ENCODE peak calls at places on chromosomes 1 and 21, in nine cellular contexts. One of them, this sample, is unnamed.

GRCh38 chr1:22796642-22797041 is 86.0 kb downstream of the EPHB2 start:
- DNase-seq in tibial artery: no peak
- DNase-seq in colonic mucosa: no peak
- DNase-seq in kidney epithelial cell: no peak
- DNase-seq in fibroblast of mammary gland: no peak
- DNase-seq in SJSA1: no peak
- DNase-seq in tibial nerve: no peak
- DNase-seq in IMR-90: peak
- DNase-seq in AG04450: no peak
- DNase-seq in this sample: no peak

GRCh38 chr1:63189677-63190076 is 132.7 kb upstream of the FOXD3 start:
- DNase-seq in tibial artery: no peak
- DNase-seq in kidney epithelial cell: no peak
- DNase-seq in colonic mucosa: no peak
- DNase-seq in IMR-90: no peak
- DNase-seq in fibroblast of mammary gland: peak
- DNase-seq in tibial nerve: no peak
- DNase-seq in SJSA1: no peak
- DNase-seq in AG04450: no peak
- DNase-seq in this sample: no peak

GRCh38 chr1:92017656-92018055 is 12.1 kb upstream of the EPHX4 start:
- DNase-seq in colonic mucosa: no peak
- DNase-seq in AG04450: no peak
- DNase-seq in fibroblast of mammary gland: no peak
- DNase-seq in tibial artery: no peak
- DNase-seq in tibial nerve: no peak
- DNase-seq in kidney epithelial cell: no peak
- DNase-seq in SJSA1: no peak
- DNase-seq in IMR-90: no peak
- DNase-seq in this sample: no peak

GRCh38 chr1:232950919-232951579 is 638 bp downstream of the NTPCR start:
- DNase-seq in tibial artery: no peak
- DNase-seq in AG04450: no peak
- DNase-seq in IMR-90: peak
- DNase-seq in tibial nerve: no peak
- DNase-seq in fibroblast of mammary gland: no peak
- DNase-seq in colonic mucosa: peak
- DNase-seq in SJSA1: no peak
- DNase-seq in kidney epithelial cell: no peak
- DNase-seq in this sample: no peak

GRCh38 chr1:234649432-234650081 is 39.6 kb upstream of the IRF2BP2 start:
- DNase-seq in AG04450: no peak
- DNase-seq in IMR-90: no peak
- DNase-seq in tibial nerve: no peak
- DNase-seq in tibial artery: no peak
- DNase-seq in colonic mucosa: peak
- DNase-seq in SJSA1: no peak
- DNase-seq in kidney epithelial cell: no peak
- DNase-seq in fibroblast of mammary gland: peak
- DNase-seq in this sample: no peak

GRCh38 chr1:225427249-225428065 is at the start of gene LBR:
- DNase-seq in AG04450: no peak
- DNase-seq in IMR-90: peak
- DNase-seq in tibial artery: no peak
- DNase-seq in colonic mucosa: peak
- DNase-seq in kidney epithelial cell: no peak
- DNase-seq in SJSA1: peak
- DNase-seq in tibial nerve: no peak
- DNase-seq in fibroblast of mammary gland: no peak
- DNase-seq in this sample: no peak

GRCh38 chr1:22721122-22721873 is 10.7 kb downstream of the EPHB2 start:
- DNase-seq in IMR-90: no peak
- DNase-seq in SJSA1: no peak
- DNase-seq in tibial artery: no peak
- DNase-seq in fibroblast of mammary gland: peak
- DNase-seq in tibial nerve: no peak
- DNase-seq in colonic mucosa: no peak
- DNase-seq in kidney epithelial cell: no peak
- DNase-seq in AG04450: no peak
- DNase-seq in this sample: no peak

GRCh38 chr1:53061859-53062714 is at the start of gene PODN:
- DNase-seq in IMR-90: no peak
- DNase-seq in kidney epithelial cell: no peak
- DNase-seq in tibial artery: peak
- DNase-seq in tibial nerve: peak
- DNase-seq in fibroblast of mammary gland: no peak
- DNase-seq in SJSA1: no peak
- DNase-seq in AG04450: no peak
- DNase-seq in colonic mucosa: no peak
- DNase-seq in this sample: no peak

GRCh38 chr1:229593800-229594199 is 32.1 kb downstream of the TAF5L start:
- DNase-seq in tibial nerve: no peak
- DNase-seq in tibial artery: no peak
- DNase-seq in SJSA1: no peak
- DNase-seq in AG04450: no peak
- DNase-seq in kidney epithelial cell: no peak
- DNase-seq in IMR-90: no peak
- DNase-seq in colonic mucosa: no peak
- DNase-seq in fibroblast of mammary gland: no peak
- DNase-seq in this sample: no peak

GRCh38 chr1:23692308-23692871 is 784 bp downstream of the RPL11 start:
- DNase-seq in SJSA1: no peak
- DNase-seq in tibial artery: no peak
- DNase-seq in kidney epithelial cell: no peak
- DNase-seq in colonic mucosa: no peak
- DNase-seq in fibroblast of mammary gland: no peak
- DNase-seq in tibial nerve: no peak
- DNase-seq in AG04450: no peak
- DNase-seq in IMR-90: no peak
- DNase-seq in this sample: no peak

GRCh38 chr21:46181436-46181835 is 2.8 kb downstream of the SPATC1L start:
- DNase-seq in kidney epithelial cell: no peak
- DNase-seq in AG04450: no peak
- DNase-seq in fibroblast of mammary gland: no peak
- DNase-seq in tibial artery: no peak
- DNase-seq in IMR-90: no peak
- DNase-seq in tibial nerve: no peak
- DNase-seq in colonic mucosa: no peak
- DNase-seq in SJSA1: no peak
- DNase-seq in this sample: no peak

GRCh38 chr1:246157516-246157915 is 349.6 kb downstream of the SMYD3 start:
- DNase-seq in SJSA1: no peak
- DNase-seq in IMR-90: no peak
- DNase-seq in colonic mucosa: no peak
- DNase-seq in tibial nerve: no peak
- DNase-seq in fibroblast of mammary gland: peak
- DNase-seq in tibial artery: no peak
- DNase-seq in AG04450: no peak
- DNase-seq in kidney epithelial cell: no peak
- DNase-seq in this sample: no peak

GRCh38 chr1:62530516-62531154 is 66.7 kb upstream of the ANGPTL3 start:
- DNase-seq in AG04450: peak
- DNase-seq in tibial artery: no peak
- DNase-seq in tibial nerve: no peak
- DNase-seq in IMR-90: peak
- DNase-seq in colonic mucosa: peak
- DNase-seq in SJSA1: peak
- DNase-seq in kidney epithelial cell: peak
- DNase-seq in fibroblast of mammary gland: peak
- DNase-seq in this sample: peak

GRCh38 chr1:109771712-109772657 is 8.3 kb upstream of the EPS8L3 start:
- DNase-seq in colonic mucosa: no peak
- DNase-seq in tibial nerve: no peak
- DNase-seq in tibial artery: peak
- DNase-seq in AG04450: no peak
- DNase-seq in SJSA1: no peak
- DNase-seq in IMR-90: no peak
- DNase-seq in kidney epithelial cell: no peak
- DNase-seq in fibroblast of mammary gland: no peak
- DNase-seq in this sample: no peak

GRCh38 chr21:31905444-31906400 is 32.9 kb downstream of the HUNK start:
- DNase-seq in fibroblast of mammary gland: no peak
- DNase-seq in tibial nerve: no peak
- DNase-seq in colonic mucosa: no peak
- DNase-seq in AG04450: no peak
- DNase-seq in IMR-90: peak
- DNase-seq in SJSA1: no peak
- DNase-seq in tibial artery: no peak
- DNase-seq in kidney epithelial cell: no peak
- DNase-seq in this sample: no peak

GRCh38 chr1:54290443-54291184 is 90.6 kb downstream of the MRPL37 start:
- DNase-seq in fibroblast of mammary gland: peak
- DNase-seq in tibial artery: peak
- DNase-seq in kidney epithelial cell: no peak
- DNase-seq in AG04450: no peak
- DNase-seq in colonic mucosa: no peak
- DNase-seq in tibial nerve: no peak
- DNase-seq in IMR-90: peak
- DNase-seq in SJSA1: no peak
- DNase-seq in this sample: no peak

GRCh38 chr21:32562426-32562825 is 22.9 kb downstream of the TCP10L start:
- DNase-seq in tibial nerve: no peak
- DNase-seq in fibroblast of mammary gland: peak
- DNase-seq in IMR-90: peak
- DNase-seq in SJSA1: peak
- DNase-seq in colonic mucosa: no peak
- DNase-seq in kidney epithelial cell: peak
- DNase-seq in tibial artery: no peak
- DNase-seq in AG04450: no peak
- DNase-seq in this sample: no peak

GRCh38 chr21:34126691-34127090 is 53.3 kb downstream of the MRPS6 start:
- DNase-seq in tibial nerve: no peak
- DNase-seq in tibial artery: peak
- DNase-seq in AG04450: peak
- DNase-seq in SJSA1: no peak
- DNase-seq in IMR-90: peak
- DNase-seq in colonic mucosa: no peak
- DNase-seq in fibroblast of mammary gland: peak
- DNase-seq in kidney epithelial cell: no peak
- DNase-seq in this sample: no peak

GRCh38 chr1:15620155-15620545 is 2.9 kb downstream of the DDI2 start:
- DNase-seq in SJSA1: peak
- DNase-seq in colonic mucosa: no peak
- DNase-seq in tibial artery: no peak
- DNase-seq in kidney epithelial cell: no peak
- DNase-seq in IMR-90: peak
- DNase-seq in AG04450: no peak
- DNase-seq in fibroblast of mammary gland: peak
- DNase-seq in tibial nerve: no peak
- DNase-seq in this sample: no peak

GRCh38 chr1:218852541-218852940 is 321.1 kb upstream of the LYPLAL1 start:
- DNase-seq in IMR-90: no peak
- DNase-seq in tibial nerve: no peak
- DNase-seq in colonic mucosa: no peak
- DNase-seq in fibroblast of mammary gland: no peak
- DNase-seq in kidney epithelial cell: no peak
- DNase-seq in AG04450: no peak
- DNase-seq in tibial artery: no peak
- DNase-seq in SJSA1: no peak
- DNase-seq in this sample: no peak

GRCh38 chr1:81936838-81937237 is 136.1 kb downstream of the ADGRL2 start:
- DNase-seq in tibial nerve: no peak
- DNase-seq in SJSA1: no peak
- DNase-seq in AG04450: no peak
- DNase-seq in IMR-90: no peak
- DNase-seq in colonic mucosa: no peak
- DNase-seq in kidney epithelial cell: no peak
- DNase-seq in fibroblast of mammary gland: peak
- DNase-seq in tibial artery: no peak
- DNase-seq in this sample: no peak
- H3K4me3 ChIP-seq in tibial nerve: no peak
- H3K4me3 ChIP-seq in SJSA1: no peak
- H3K4me3 ChIP-seq in AG04450: no peak
- H3K4me3 ChIP-seq in IMR-90: no peak
- H3K4me3 ChIP-seq in colonic mucosa: no peak
- H3K4me3 ChIP-seq in kidney epithelial cell: no peak
- H3K4me3 ChIP-seq in fibroblast of mammary gland: no peak
- H3K4me3 ChIP-seq in tibial artery: no peak
- H3K4me3 ChIP-seq in this sample: no peak

GRCh38 chr1:228463559-228464455 is 23.4 kb upstream of the RNF187 start:
- DNase-seq in tibial nerve: no peak
- DNase-seq in IMR-90: peak
- DNase-seq in fibroblast of mammary gland: peak
- DNase-seq in kidney epithelial cell: no peak
- DNase-seq in tibial artery: no peak
- DNase-seq in AG04450: no peak
- DNase-seq in colonic mucosa: peak
- DNase-seq in SJSA1: no peak
- DNase-seq in this sample: no peak
- H3K4me3 ChIP-seq in tibial nerve: no peak
- H3K4me3 ChIP-seq in IMR-90: peak
- H3K4me3 ChIP-seq in fibroblast of mammary gland: peak
- H3K4me3 ChIP-seq in kidney epithelial cell: peak
- H3K4me3 ChIP-seq in tibial artery: no peak
- H3K4me3 ChIP-seq in AG04450: peak
- H3K4me3 ChIP-seq in colonic mucosa: peak
- H3K4me3 ChIP-seq in SJSA1: peak
- H3K4me3 ChIP-seq in this sample: no peak

DNA sequence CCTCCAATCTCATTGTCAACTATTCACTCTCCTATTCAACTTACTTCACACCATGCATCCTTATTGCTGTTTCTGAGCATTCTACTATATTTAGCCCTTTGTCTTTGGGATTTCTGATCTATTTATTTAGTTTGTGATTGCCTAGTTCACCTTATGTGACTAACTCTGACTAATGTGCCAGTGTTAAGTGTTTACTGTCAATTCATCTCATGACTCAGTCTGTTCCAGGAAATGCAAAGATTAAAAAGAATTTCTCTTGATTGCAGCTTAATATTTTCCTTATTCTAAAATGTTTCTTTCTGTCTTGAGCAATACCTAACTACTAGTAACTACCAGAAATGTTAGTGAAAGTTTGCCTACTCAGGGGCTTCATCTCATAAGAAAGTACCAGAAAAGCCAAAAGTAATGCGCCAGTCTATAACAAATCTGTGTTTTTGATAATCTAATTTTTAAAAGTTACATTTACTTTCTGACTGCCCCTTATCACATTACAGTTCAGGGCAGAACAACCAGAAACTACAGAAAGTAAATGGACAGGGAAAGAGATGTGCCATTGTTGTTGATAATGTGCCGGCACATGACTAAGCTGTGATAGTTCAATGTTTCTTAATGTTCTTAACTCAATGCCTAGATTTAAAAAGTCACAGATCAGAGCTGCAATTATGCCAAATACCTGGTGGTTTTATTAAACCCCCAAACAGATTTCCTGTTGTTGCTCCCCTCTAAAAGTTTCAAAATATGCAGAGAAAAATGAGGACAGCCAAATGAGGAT is 556.5 kb downstream of the PTBP2 start:
- DNase-seq in SJSA1: peak
- DNase-seq in tibial artery: no peak
- DNase-seq in colonic mucosa: no peak
- DNase-seq in IMR-90: peak
- DNase-seq in fibroblast of mammary gland: peak
- DNase-seq in tibial nerve: no peak
- DNase-seq in AG04450: no peak
- DNase-seq in kidney epithelial cell: peak
- DNase-seq in this sample: no peak
- H3K4me3 ChIP-seq in SJSA1: no peak
- H3K4me3 ChIP-seq in tibial artery: no peak
- H3K4me3 ChIP-seq in colonic mucosa: no peak
- H3K4me3 ChIP-seq in IMR-90: no peak
- H3K4me3 ChIP-seq in fibroblast of mammary gland: no peak
- H3K4me3 ChIP-seq in tibial nerve: no peak
- H3K4me3 ChIP-seq in AG04450: no peak
- H3K4me3 ChIP-seq in kidney epithelial cell: no peak
- H3K4me3 ChIP-seq in this sample: no peak

GRCh38 chr21:42405064-42406059 is 1.7 kb downstream of the UBASH3A start:
- DNase-seq in AG04450: no peak
- DNase-seq in tibial artery: no peak
- DNase-seq in colonic mucosa: no peak
- DNase-seq in tibial nerve: no peak
- DNase-seq in fibroblast of mammary gland: no peak
- DNase-seq in IMR-90: no peak
- DNase-seq in kidney epithelial cell: no peak
- DNase-seq in SJSA1: no peak
- DNase-seq in this sample: no peak
- H3K4me3 ChIP-seq in AG04450: no peak
- H3K4me3 ChIP-seq in tibial artery: no peak
- H3K4me3 ChIP-seq in colonic mucosa: peak
- H3K4me3 ChIP-seq in tibial nerve: no peak
- H3K4me3 ChIP-seq in fibroblast of mammary gland: no peak
- H3K4me3 ChIP-seq in IMR-90: no peak
- H3K4me3 ChIP-seq in kidney epithelial cell: no peak
- H3K4me3 ChIP-seq in SJSA1: no peak
- H3K4me3 ChIP-seq in this sample: no peak

This sample was measured in lung.